ENCODE peak calls at places on chromosome 11, in five cellular contexts. W, T, R, X and P are unnamed samples.
A peak's percentile ranks its signal among the peaks of the same experiment; 100 is the strongest.

GRCh38 chr11:64444838-64445441 is 86.0 kb downstream of the RPS6KA4 start:
- DNase-seq in W (no peak), T (no peak), R (peak; percentile 17), X (no peak), P (no peak)

GRCh38 chr11:28537822-28538221 is 429.6 kb downstream of the METTL15 start:
- DNase-seq in W (no peak), T (no peak), R (peak; percentile 65), X (no peak), P (no peak)

GRCh38 chr11:47553417-47553746 is 450 bp upstream of the CELF1 start:
- DNase-seq in W (no peak), T (no peak), R (no peak), X (no peak), P (no peak)

GRCh38 chr11:125168875-125169537 is 4.5 kb downstream of the PKNOX2 start:
- DNase-seq in W (no peak), T (no peak), R (peak; percentile 31), X (no peak), P (no peak)

GRCh38 chr11:121473064-121473777 is 20.5 kb upstream of the SORL1-AS1 start:
- DNase-seq in W (no peak), T (no peak), R (peak; percentile 73), X (no peak), P (no peak)

GRCh38 chr11:36657610-36658225 is 59.7 kb upstream of the RAG2 start:
- DNase-seq in W (no peak), T (no peak), R (peak; percentile 13), X (no peak), P (no peak)

GRCh38 chr11:125192194-125192593 is 27.6 kb downstream of the PKNOX2 start:
- DNase-seq in W (no peak), T (peak; percentile 72), R (no peak), X (no peak), P (no peak)

GRCh38 chr11:64148200-64148916 is 17.6 kb downstream of the MACROD1 start:
- DNase-seq in W (peak; percentile 63), T (peak; percentile 84), R (peak; percentile 66), X (peak; percentile 79), P (peak; percentile 89)

GRCh38 chr11:98531576-98531975 is 489.2 kb upstream of the CNTN5 start:
- DNase-seq in W (no peak), T (no peak), R (no peak), X (no peak), P (no peak)

GRCh38 chr11:96257972-96258951 is 84.7 kb downstream of the MAML2 start:
- DNase-seq in W (peak; percentile 71), T (no peak), R (peak; percentile 58), X (no peak), P (peak; percentile 25)

GRCh38 chr11:116071241-116071640 is 567.0 kb upstream of the CADM1 start:
- DNase-seq in W (no peak), T (no peak), R (no peak), X (no peak), P (no peak)

GRCh38 chr11:128604723-128605122 is 17.4 kb upstream of the ETS1 start:
- DNase-seq in W (no peak), T (no peak), R (no peak), X (no peak), P (no peak)

GRCh38 chr11:64844330-64845124 is at the start of gene CDC42BPG:
- DNase-seq in W (peak; percentile 76), T (peak; percentile 76), R (peak; percentile 46), X (peak; percentile 89), P (peak; percentile 56)

GRCh38 chr11:79940976-79941735 is 500.3 kb upstream of the TENM4 start:
- DNase-seq in W (no peak), T (no peak), R (peak; percentile 82), X (no peak), P (no peak)

GRCh38 chr11:111329306-111330204 is 31.2 kb downstream of the POU2AF3 start:
- DNase-seq in W (no peak), T (no peak), R (no peak), X (no peak), P (no peak)

GRCh38 chr11:64456509-64457320 is 97.8 kb downstream of the RPS6KA4 start:
- DNase-seq in W (no peak), T (no peak), R (no peak), X (no peak), P (no peak)

GRCh38 chr11:114619659-114620173 is 24.1 kb upstream of the NXPE4 start:
- DNase-seq in W (no peak), T (no peak), R (no peak), X (no peak), P (no peak)

GRCh38 chr11:114615448-114616361 is 20.1 kb upstream of the NXPE4 start:
- DNase-seq in W (no peak), T (no peak), R (no peak), X (no peak), P (no peak)

GRCh38 chr11:114616516-114616915 is 20.9 kb upstream of the NXPE4 start:
- DNase-seq in W (no peak), T (no peak), R (no peak), X (no peak), P (no peak)

GRCh38 chr11:114618139-114618538 is 22.6 kb upstream of the NXPE4 start:
- DNase-seq in W (no peak), T (no peak), R (no peak), X (no peak), P (no peak)

GRCh38 chr11:114617157-114618124 is 21.9 kb upstream of the NXPE4 start:
- DNase-seq in W (no peak), T (no peak), R (no peak), X (no peak), P (no peak)
- H3K4me1 ChIP-seq in W (no peaks in the 10 kb centered on the region), T (no peaks in the 10 kb centered on the region), R (no peaks in the 10 kb centered on the region), X (no peaks in the 10 kb centered on the region), P (no peaks in the 10 kb centered on the region)

DNA sequence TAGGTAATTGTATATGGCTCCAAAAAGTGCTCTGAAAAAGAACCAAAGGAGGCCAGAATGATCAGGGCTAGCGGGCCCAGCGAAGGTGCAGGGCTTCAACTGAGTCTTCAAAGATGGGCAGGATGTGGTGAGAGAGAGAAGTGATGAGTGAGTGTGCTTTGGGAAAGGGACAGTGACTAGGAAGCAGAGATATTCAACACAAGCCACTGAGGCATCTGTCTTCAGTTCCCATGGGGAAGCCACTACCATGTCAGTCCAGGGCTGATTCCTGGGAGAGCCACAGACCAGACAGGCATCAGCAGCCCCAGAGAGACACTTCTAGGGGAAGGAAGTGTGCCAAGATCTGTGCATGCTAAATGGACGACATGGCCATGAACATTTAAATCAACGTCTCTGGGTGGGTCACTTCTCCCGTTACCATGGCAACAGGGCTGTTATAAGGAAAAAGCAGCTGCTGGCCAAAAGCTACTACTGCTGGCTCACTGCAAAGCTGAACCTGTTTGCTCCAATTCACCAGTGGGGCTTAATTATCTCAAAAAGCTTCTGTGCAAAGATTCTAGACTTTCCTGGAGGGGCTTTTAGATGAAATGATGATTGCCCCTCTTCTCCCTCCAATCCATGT is 28.5 kb downstream of the P4HA3 start:
- DNase-seq in W (no peak), T (no peak), R (peak; percentile 28), X (no peak), P (no peak)
- H3K4me3 ChIP-seq in W (no peak overlapping the region), T (no peak overlapping the region), R (no peak overlapping the region), X (no peak overlapping the region), P (no peak overlapping the region)

GRCh38 chr11:91871048-91871447 is 353.6 kb upstream of the FAT3 start:
- DNase-seq in W (no peak), T (no peak), R (no peak), X (no peak), P (no peak)
- H3K27me3 ChIP-seq in W (no peaks in the 10 kb centered on the region), T (no peaks in the 10 kb centered on the region), R (no peaks in the 10 kb centered on the region), X (no peaks in the 10 kb centered on the region), P (no peaks in the 10 kb centered on the region)

DNA sequence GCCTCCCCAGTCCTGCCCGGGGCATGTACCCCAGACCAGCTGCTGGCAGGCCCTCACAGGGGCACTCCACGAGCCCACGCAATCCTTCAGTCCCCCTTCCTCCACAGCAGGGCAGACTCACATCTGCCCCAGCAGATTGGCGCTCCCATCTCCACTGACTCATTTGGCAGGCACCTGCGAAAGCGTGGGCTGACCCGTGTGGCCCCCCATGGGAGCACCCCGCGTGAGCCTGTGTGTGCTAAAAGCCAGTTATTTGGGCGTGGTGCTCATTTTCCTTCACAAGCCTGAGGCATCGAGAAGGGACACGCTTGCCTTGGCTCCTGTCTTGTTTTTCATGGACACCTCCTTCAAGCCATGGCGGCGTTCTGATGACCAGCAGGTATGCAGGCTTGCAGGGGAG is 8.7 kb downstream of the NECTIN1 start:
- DNase-seq in W (no peak), T (no peak), R (no peak), X (no peak), P (no peak)
- H3K4me1 ChIP-seq in W (no peaks in the 10 kb centered on the region), T (peaks cover 6% of the 10 kb centered on the region), R (no peaks in the 10 kb centered on the region), X (no peaks in the 10 kb centered on the region), P (no peaks in the 10 kb centered on the region)